ENCODE peak calls at places on chromosome X, in five cellular contexts. P, Y, G, N and K are unnamed samples.

GRCh38 chrX:105150557-105150956 is 69.9 kb downstream of the TEX13A start:
- DNase-seq in P (no peak), Y (no peak), N (no peak), G (no peak), K (no peak)

GRCh38 chrX:140709421-140709846 is at the start of gene LINC00632:
- DNase-seq in G (no peak), P (no peak), N (no peak), Y (no peak), K (no peak)

GRCh38 chrX:136525738-136526606 is 6.0 kb upstream of the VGLL1 start:
- DNase-seq in G (peak; percentile 91), Y (peak; percentile 76), N (peak; percentile 72), P (no peak), K (peak; percentile 68)

GRCh38 chrX:13996650-13997049 is 33.0 kb downstream of the GEMIN8 start:
- DNase-seq in G (no peak), Y (no peak), N (no peak), P (no peak), K (no peak)

GRCh38 chrX:129808829-129809745 is 29.3 kb downstream of the SASH3 start:
- DNase-seq in G (peak; percentile 48), Y (no peak), P (no peak), N (no peak), K (no peak)

GRCh38 chrX:80810365-80810978 is 795 bp upstream of the BRWD3 start:
- DNase-seq in G (peak; percentile 5), Y (no peak), P (no peak), N (no peak), K (no peak)

GRCh38 chrX:8245411-8245810 is 74.3 kb upstream of the VCX2 start:
- DNase-seq in N (no peak), G (no peak), P (no peak), Y (no peak), K (no peak)

GRCh38 chrX:122850326-122850725 is 333.8 kb upstream of the GRIA3 start:
- DNase-seq in N (no peak), Y (no peak), P (no peak), G (no peak), K (no peak)

GRCh38 chrX:115898382-115899001 is 272.1 kb upstream of the AGTR2 start:
- DNase-seq in P (no peak), Y (peak; percentile 92), N (no peak), G (no peak), K (peak; percentile 95)

GRCh38 chrX:40008841-40009461 is 88.8 kb downstream of the BCOR start:
- DNase-seq in N (peak; percentile 58), Y (no peak), P (no peak), G (peak; percentile 41), K (no peak)

GRCh38 chrX:130771648-130772312 is 131.2 kb downstream of the ENOX2 start:
- DNase-seq in Y (no peak), P (no peak), N (no peak), G (no peak), K (no peak)

GRCh38 chrX:16852617-16853179 is 17.5 kb downstream of the RBBP7 start:
- DNase-seq in N (no peak), G (no peak), Y (no peak), P (no peak), K (no peak)

GRCh38 chrX:372856-373640 is 13.7 kb downstream of the PPP2R3B start:
- DNase-seq in G (peak; percentile 29), P (no peak), Y (no peak), N (no peak), K (no peak)

GRCh38 chrX:9628779-9629493 is 136.7 kb downstream of the GPR143 start:
- DNase-seq in P (no peak), N (no peak), Y (no peak), G (no peak), K (no peak)

GRCh38 chrX:118346258-118347094 is 570 bp downstream of the WDR44 start:
- DNase-seq in N (peak; percentile 39), P (peak; percentile 24), Y (peak; percentile 37), G (no peak), K (peak; percentile 39)

GRCh38 chrX:28966335-28966734 is 379.1 kb downstream of the IL1RAPL1 start:
- DNase-seq in N (no peak), Y (no peak), G (peak; percentile 21), P (no peak), K (no peak)

GRCh38 chrX:3326721-3327120 is 19.7 kb downstream of the MXRA5 start:
- DNase-seq in Y (no peak), P (no peak), N (no peak), G (no peak), K (no peak)

GRCh38 chrX:112866175-112866574 is 25.5 kb upstream of the AMOT start:
- DNase-seq in Y (no peak), P (no peak), N (no peak), G (no peak), K (no peak)

GRCh38 chrX:22135171-22135711 is 103.1 kb downstream of the PHEX start:
- DNase-seq in Y (no peak), P (no peak), G (peak; percentile 50), N (no peak), K (no peak)

GRCh38 chrX:119758682-119759332 is 419 bp downstream of the SOWAHD start:
- DNase-seq in G (no peak), P (no peak), Y (peak; percentile 43), N (no peak), K (no peak)

GRCh38 chrX:116413273-116413672 is 23.1 kb upstream of the SLC6A14 start:
- DNase-seq in P (no peak), Y (no peak), N (no peak), G (no peak), K (no peak)

GRCh38 chrX:79336869-79337815 is 30.0 kb downstream of the ITM2A start:
- DNase-seq in N (no peak), Y (no peak), P (no peak), G (no peak), K (no peak)
- H3K4me3 ChIP-seq in N (peak overlapping the region; percentile 31), Y (no peak overlapping the region), P (no peak overlapping the region), G (no peak overlapping the region), K (no peak overlapping the region)

GRCh38 chrX:133973704-133974103 is 11.7 kb downstream of the GPC3 start:
- DNase-seq in N (no peak), Y (no peak), G (no peak), P (no peak), K (no peak)
- H3K4me1 ChIP-seq in N (no peaks in the 10 kb centered on the region), Y (no peaks in the 10 kb centered on the region), G (peaks cover 38% of the 10 kb centered on the region), P (no peaks in the 10 kb centered on the region), K (no peaks in the 10 kb centered on the region)

DNA sequence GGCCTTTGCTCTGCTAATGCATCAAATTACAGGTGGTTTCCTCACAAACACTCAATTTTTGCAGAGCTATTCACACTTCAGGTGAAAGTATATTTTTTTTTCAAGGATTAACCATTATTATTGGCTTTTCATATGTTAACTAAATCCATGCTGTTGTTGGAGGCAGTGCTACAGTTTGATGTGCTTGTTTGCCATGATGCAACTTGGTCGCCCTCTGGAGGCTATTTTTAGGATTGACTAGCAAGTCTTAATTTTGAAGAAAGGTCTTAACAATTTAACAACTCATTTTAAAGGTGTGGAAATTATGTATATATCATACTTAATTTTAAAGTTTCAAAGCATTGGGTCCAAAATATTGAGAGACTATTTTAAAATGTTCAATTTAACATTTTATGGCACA is 168.8 kb upstream of the FAM47A start:
- DNase-seq in G (peak; percentile 61), Y (no peak), N (peak; percentile 4), P (peak; percentile 2), K (peak; percentile 25)
- H3K27ac ChIP-seq in G (no peak overlapping the region), Y (no peak overlapping the region), N (no peak overlapping the region), P (no peak overlapping the region), K (no peak overlapping the region)

DNA sequence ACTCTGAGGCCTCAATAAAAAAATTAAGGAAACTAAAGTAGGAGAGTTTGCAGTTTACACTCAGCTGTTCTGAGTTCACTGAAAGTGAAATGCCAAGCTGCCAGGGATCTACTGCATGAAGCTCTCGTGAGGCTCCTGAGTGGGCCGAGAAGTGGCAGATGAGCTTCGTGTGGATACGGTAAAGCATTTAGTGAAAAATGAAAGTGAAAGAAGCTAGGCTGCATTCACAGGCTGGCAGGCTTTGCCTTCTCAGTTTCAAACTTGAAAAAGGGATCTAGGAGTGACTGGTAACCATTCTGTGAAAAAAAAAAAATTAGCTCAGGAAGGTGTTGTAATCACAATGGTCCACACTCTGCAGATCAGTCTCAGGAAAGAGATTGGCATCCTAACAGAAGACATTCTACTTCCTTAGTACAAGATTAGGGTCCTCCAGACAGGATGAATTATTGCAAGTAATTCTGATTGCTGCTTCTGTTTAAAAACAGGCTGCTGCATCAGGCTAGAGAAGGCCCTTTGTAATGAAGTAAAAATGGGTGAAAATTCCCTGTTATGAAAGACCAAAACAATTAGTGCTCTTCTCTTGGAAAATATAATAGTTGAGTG is 679.9 kb downstream of the RPA4 start:
- DNase-seq in P (no peak), N (peak; percentile 8), Y (peak; percentile 31), G (peak; percentile 79), K (no peak)
- H3K4me3 ChIP-seq in P (no peak overlapping the region), N (peak overlapping the region; percentile 48), Y (peak overlapping the region; percentile 21), G (no peak overlapping the region), K (no peak overlapping the region)

DNA sequence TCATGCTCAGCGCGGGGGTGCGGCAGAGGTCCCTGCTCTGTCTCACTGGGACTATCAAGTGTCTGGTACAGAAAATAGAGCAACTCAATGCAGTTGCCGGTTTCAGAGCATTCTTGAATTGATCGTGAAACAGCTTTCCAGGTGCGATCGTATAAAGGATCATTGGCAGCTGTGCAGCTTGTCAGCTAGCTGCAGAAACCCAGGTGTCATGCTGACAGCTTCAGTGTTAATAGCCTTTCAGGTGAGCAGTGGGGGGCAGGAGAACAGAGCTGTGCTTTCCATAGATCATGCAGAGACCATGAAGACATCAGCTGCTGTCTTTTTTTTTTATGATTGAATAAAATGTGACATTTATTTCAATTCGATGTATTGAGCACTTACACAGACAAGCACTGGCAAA is 583.9 kb downstream of the NLGN4X start:
- DNase-seq in N (no peak), Y (no peak), G (no peak), P (no peak), K (no peak)
- H3K4me1 ChIP-seq in N (no peaks in the 10 kb centered on the region), Y (no peaks in the 10 kb centered on the region), G (peaks cover 3% of the 10 kb centered on the region), P (no peaks in the 10 kb centered on the region), K (no peaks in the 10 kb centered on the region)

GRCh38 chrX:53086464-53086863 is 4.3 kb downstream of the TSPYL2 start:
- DNase-seq in P (no peak), N (peak; percentile 16), G (peak; percentile 59), Y (peak; percentile 63), K (peak; percentile 79)

GRCh38 chrX:53084043-53084570 is 1.9 kb downstream of the TSPYL2 start:
- DNase-seq in P (no peak), Y (no peak), N (no peak), G (peak; percentile 13), K (no peak)

GRCh38 chrX:53087378-53087777 is 5.2 kb downstream of the TSPYL2 start:
- DNase-seq in G (no peak), P (no peak), Y (no peak), N (no peak), K (no peak)

GRCh38 chrX:53084863-53085262 is 2.7 kb downstream of the TSPYL2 start:
- DNase-seq in N (no peak), P (no peak), G (no peak), Y (no peak), K (no peak)

DNA sequence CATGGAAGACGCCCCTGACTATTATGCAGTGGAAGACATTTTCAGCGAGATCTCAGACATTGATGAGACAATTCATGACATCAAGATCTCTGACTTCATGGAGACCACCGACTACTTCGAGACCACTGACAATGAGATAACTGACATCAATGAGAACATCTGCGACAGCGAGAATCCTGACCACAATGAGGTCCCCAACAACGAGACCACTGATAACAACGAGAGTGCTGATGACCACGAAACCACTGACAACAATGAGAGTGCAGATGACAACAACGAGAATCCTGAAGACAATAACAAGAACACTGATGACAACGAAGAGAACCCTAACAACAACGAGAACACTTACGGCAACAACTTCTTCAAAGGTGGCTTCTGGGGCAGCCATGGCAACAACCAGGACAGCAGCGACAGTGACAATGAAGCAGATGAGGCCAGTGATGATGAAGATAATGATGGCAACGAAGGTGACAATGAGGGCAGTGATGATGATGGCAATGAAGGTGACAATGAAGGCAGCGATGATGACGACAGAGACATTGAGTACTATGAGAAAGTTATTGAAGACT is 3.6 kb downstream of the TSPYL2 start:
- DNase-seq in G (no peak), Y (no peak), P (no peak), N (no peak), K (no peak)
- H3K27ac ChIP-seq in G (no peak overlapping the region), Y (peak overlapping the region; percentile 33), P (no peak overlapping the region), N (no peak overlapping the region), K (no peak overlapping the region)